ENCODE peak calls at places on chromosome 17, in ten cellular contexts. R is Panc1, M is RKO, E is M059J, S is suprapubic skin, H is heart right ventricle, W is KBM-7, V is GM23248, K is midbrain, F is NCI-H510A. I is an unnamed sample.

GRCh38 chr17:7236808-7237207 is 2.4 kb downstream of the PHF23 start:
- DNase-seq in R (no peak), M (no peak), E (no peak), S (no peak), H (no peak), W (no peak), V (no peak), K (no peak), F (no peak), I (no peak)

GRCh38 chr17:1484586-1485310 is 7.7 kb downstream of the MYO1C start:
- DNase-seq in R (no peak), M (no peak), E (peak), S (peak), H (peak), W (peak), V (peak), K (no peak), F (peak), I (no peak)

GRCh38 chr17:73452056-73452455 is 140.3 kb upstream of the CDC42EP4 start:
- DNase-seq in R (no peak), M (no peak), E (no peak), S (no peak), H (no peak), W (no peak), V (no peak), K (no peak), F (no peak), I (peak)

GRCh38 chr17:52106638-52107261 is 51.8 kb downstream of the CA10 start:
- DNase-seq in R (peak), M (peak), E (peak), S (no peak), H (peak), W (peak), V (peak), K (peak), F (no peak), I (no peak)

GRCh38 chr17:76370261-76370993 is 14.0 kb upstream of the SPHK1 start:
- DNase-seq in R (no peak), M (peak), E (peak), S (peak), H (peak), W (no peak), V (peak), K (no peak), F (no peak), I (peak)

GRCh38 chr17:78174332-78174869 is 6.0 kb downstream of the SYNGR2 start:
- DNase-seq in R (no peak), M (no peak), E (no peak), S (peak), H (peak), W (no peak), V (no peak), K (peak), F (no peak), I (peak)

GRCh38 chr17:66836063-66837005 is 1.4 kb downstream of the CACNG5 start:
- DNase-seq in R (no peak), M (no peak), E (no peak), S (peak), H (no peak), W (no peak), V (no peak), K (no peak), F (no peak), I (peak)

GRCh38 chr17:17141860-17142552 is 64.1 kb downstream of the PLD6 start:
- DNase-seq in R (no peak), M (no peak), E (no peak), S (no peak), H (no peak), W (peak), V (peak), K (peak), F (no peak), I (no peak)

GRCh38 chr17:75135946-75136345 is 4.4 kb upstream of the NT5C start:
- DNase-seq in R (no peak), M (no peak), E (no peak), S (no peak), H (no peak), W (no peak), V (no peak), K (no peak), F (no peak), I (no peak)

GRCh38 chr17:64133546-64134215 is 3.7 kb upstream of the ERN1 start:
- DNase-seq in R (peak), M (peak), E (peak), S (no peak), H (no peak), W (peak), V (peak), K (peak), F (peak), I (no peak)

GRCh38 chr17:17729620-17730249 is 48.5 kb downstream of the RAI1 start:
- DNase-seq in R (peak), M (no peak), E (no peak), S (no peak), H (no peak), W (peak), V (no peak), K (no peak), F (no peak), I (no peak)

GRCh38 chr17:2906907-2907306 is 110.7 kb downstream of the RAP1GAP2 start:
- DNase-seq in R (no peak), M (no peak), E (no peak), S (no peak), H (no peak), W (no peak), V (no peak), K (no peak), F (no peak), I (no peak)

GRCh38 chr17:73315481-73315880 is 3.7 kb upstream of the CDC42EP4 start:
- DNase-seq in R (no peak), M (no peak), E (no peak), S (no peak), H (no peak), W (no peak), V (no peak), K (no peak), F (no peak), I (no peak)

GRCh38 chr17:21214777-21215541 is 998 bp upstream of the TMEM11 start:
- DNase-seq in R (no peak), M (no peak), E (peak), S (no peak), H (peak), W (peak), V (peak), K (peak), F (no peak), I (no peak)

GRCh38 chr17:75619506-75620431 is 13.5 kb upstream of the SMIM5 start:
- DNase-seq in R (no peak), M (peak), E (peak), S (no peak), H (no peak), W (peak), V (peak), K (no peak), F (no peak), I (no peak)

GRCh38 chr17:3551189-3551588 is 6.4 kb downstream of the TRPV3 start:
- DNase-seq in R (no peak), M (no peak), E (no peak), S (no peak), H (no peak), W (no peak), V (no peak), K (no peak), F (no peak), I (peak)

GRCh38 chr17:45702666-45703266 is 81.4 kb upstream of the CRHR1 start:
- DNase-seq in R (no peak), M (peak), E (no peak), S (no peak), H (no peak), W (peak), V (peak), K (no peak), F (no peak), I (peak)

GRCh38 chr17:71936977-71937376 is 183.8 kb upstream of the SOX9 start:
- DNase-seq in R (no peak), M (no peak), E (peak), S (no peak), H (no peak), W (no peak), V (no peak), K (no peak), F (no peak), I (no peak)

GRCh38 chr17:50064253-50064991 is 8.5 kb downstream of the ITGA3 start:
- DNase-seq in R (peak), M (peak), E (peak), S (no peak), H (no peak), W (no peak), V (peak), K (no peak), F (no peak), I (no peak)

GRCh38 chr17:47697948-47698711 is 4.2 kb downstream of the TBKBP1 start:
- DNase-seq in R (no peak), M (no peak), E (no peak), S (no peak), H (no peak), W (no peak), V (no peak), K (no peak), F (no peak), I (no peak)

GRCh38 chr17:351436-351713 is 1.2 kb downstream of the RPH3AL start:
- DNase-seq in R (no peak), M (no peak), E (no peak), S (no peak), H (no peak), W (no peak), V (no peak), K (no peak), F (no peak), I (no peak)

GRCh38 chr17:36980281-36980761 is 31.6 kb downstream of the AATF start:
- DNase-seq in R (no peak), M (no peak), E (peak), S (no peak), H (no peak), W (no peak), V (peak), K (no peak), F (no peak), I (no peak)

GRCh38 chr17:17159571-17159970 is 46.6 kb downstream of the PLD6 start:
- DNase-seq in R (no peak), M (no peak), E (no peak), S (no peak), H (no peak), W (no peak), V (no peak), K (no peak), F (no peak), I (no peak)

GRCh38 chr17:27929990-27930389 is 36.8 kb upstream of the LYRM9 start:
- DNase-seq in R (no peak), M (no peak), E (peak), S (no peak), H (no peak), W (no peak), V (no peak), K (no peak), F (no peak), I (no peak)

GRCh38 chr17:49471089-49471683 is 23.9 kb upstream of the NGFR start:
- DNase-seq in R (no peak), M (no peak), E (no peak), S (no peak), H (peak), W (no peak), V (peak), K (peak), F (no peak), I (no peak)

GRCh38 chr17:46035112-46035818 is 36.2 kb downstream of the STH start:
- DNase-seq in R (no peak), M (no peak), E (peak), S (no peak), H (no peak), W (no peak), V (no peak), K (no peak), F (no peak), I (no peak)

GRCh38 chr17:29709861-29710849 is 87.4 kb upstream of the CORO6 start:
- DNase-seq in R (no peak), M (no peak), E (peak), S (no peak), H (no peak), W (no peak), V (peak), K (no peak), F (no peak), I (no peak)

GRCh38 chr17:71147906-71148305 is 972.9 kb upstream of the SOX9 start:
- DNase-seq in R (no peak), M (no peak), E (no peak), S (no peak), H (no peak), W (no peak), V (no peak), K (no peak), F (no peak), I (no peak)

GRCh38 chr17:37055511-37055910 is 106.8 kb downstream of the AATF start:
- DNase-seq in R (no peak), M (no peak), E (no peak), S (no peak), H (no peak), W (no peak), V (no peak), K (no peak), F (no peak), I (no peak)

GRCh38 chr17:55661359-55661758 is 61.3 kb downstream of the TMEM100 start:
- DNase-seq in R (no peak), M (no peak), E (no peak), S (no peak), H (no peak), W (no peak), V (no peak), K (no peak), F (no peak), I (no peak)

I was measured in posterior vena cava.